ENCODE peak calls at places on chromosomes 7 and 10, in four cellular contexts. R is AG10803, B is NCI-H446, J is substantia nigra. Z is an unnamed sample.

GRCh38 chr10:43793714-43794113 is 145.0 kb upstream of the ZNF32 start:
- DNase-seq in B (no peak), R (peak; percentile 95), J (no peak), Z (no peak)

GRCh38 chr7:28301148-28301641 is 111.1 kb upstream of the CREB5 start:
- DNase-seq in B (no peak), R (peak; percentile 49), J (no peak), Z (no peak)

GRCh38 chr10:93280699-93281366 is 201.3 kb downstream of the MYOF start:
- DNase-seq in J (no peak), R (no peak), B (no peak), Z (no peak)

GRCh38 chr7:133583545-133584171 is 330.8 kb downstream of the EXOC4 start:
- DNase-seq in B (no peak), J (no peak), R (no peak), Z (no peak)

GRCh38 chr7:101125989-101126650 is 784 bp upstream of the SERPINE1 start:
- DNase-seq in R (peak; percentile 76), B (no peak), J (peak; percentile 18), Z (peak; percentile 42)

GRCh38 chr10:49184642-49185111 is 3.5 kb downstream of the TMEM273 start:
- DNase-seq in B (no peak), J (no peak), R (no peak), Z (no peak)

GRCh38 chr10:124532106-124532641 is 70.6 kb downstream of the LHPP start:
- DNase-seq in R (no peak), J (no peak), B (no peak), Z (peak; percentile 59)

GRCh38 chr10:72081772-72082590 is 6.4 kb downstream of the SPOCK2 start:
- DNase-seq in B (no peak), R (no peak), J (no peak), Z (no peak)

GRCh38 chr7:150468241-150468640 is 17.8 kb downstream of the GIMAP8 start:
- DNase-seq in J (no peak), B (no peak), R (no peak), Z (no peak)

GRCh38 chr10:110610308-110610774 is 33.8 kb upstream of the RBM20 start:
- DNase-seq in R (peak; percentile 44), J (peak; percentile 3), B (peak; percentile 32), Z (no peak)